ENCODE peak calls at places on chromosomes 1 and 21, in seven cellular contexts. I, M, S, W, D, P and R are unnamed samples.

GRCh38 chr1:155272466-155273133 is 704 bp downstream of the CLK2 start:
- DNase-seq in M (peak; percentile 60), D (no peak), W (peak; percentile 66), S (peak; percentile 48), P (no peak), I (no peak), R (no peak)

GRCh38 chr1:228921473-228921872 is 186.2 kb downstream of the RHOU start:
- DNase-seq in W (no peak), D (peak; percentile 15), I (no peak), S (no peak), P (no peak), M (no peak), R (no peak)

GRCh38 chr1:174726167-174726879 is 273.4 kb upstream of the CACYBP start:
- DNase-seq in W (no peak), P (no peak), I (no peak), D (no peak), M (peak; percentile 51), S (peak; percentile 15), R (no peak)

GRCh38 chr21:22536511-22536910 is 1538.3 kb downstream of the NCAM2 start:
- DNase-seq in I (no peak), S (peak; percentile 92), D (no peak), W (no peak), P (no peak), M (no peak), R (no peak)

GRCh38 chr1:197736689-197737088 is 38.6 kb downstream of the DENND1B start:
- DNase-seq in S (no peak), I (no peak), D (no peak), W (peak; percentile 85), M (no peak), P (no peak), R (no peak)

GRCh38 chr1:172429324-172430127 is 9.0 kb downstream of the C1orf105 start:
- DNase-seq in P (peak; percentile 49), D (peak; percentile 66), S (peak; percentile 60), W (peak; percentile 64), I (no peak), M (peak; percentile 70), R (peak; percentile 11)

GRCh38 chr1:165443539-165444289 is 1.2 kb downstream of the RXRG start:
- DNase-seq in I (no peak), M (no peak), P (peak; percentile 11), W (no peak), D (no peak), S (no peak), R (no peak)

GRCh38 chr21:34914239-34914638 is 134.9 kb downstream of the RUNX1 start:
- DNase-seq in S (no peak), M (no peak), P (no peak), D (no peak), I (no peak), W (no peak), R (no peak)

GRCh38 chr21:21029159-21029558 is 30.9 kb downstream of the NCAM2 start:
- DNase-seq in S (peak; percentile 12), I (no peak), D (no peak), M (peak; percentile 10), W (no peak), P (no peak), R (no peak)

GRCh38 chr21:37381883-37382585 is 15.5 kb downstream of the DYRK1A start:
- DNase-seq in W (no peak), P (no peak), M (no peak), S (no peak), I (no peak), D (no peak), R (no peak)

GRCh38 chr1:34101151-34101550 is 63.9 kb downstream of the CSMD2 start:
- DNase-seq in D (no peak), S (peak; percentile 40), W (no peak), P (no peak), I (no peak), M (no peak), R (peak; percentile 6)

GRCh38 chr21:34702341-34702807 is 33.6 kb downstream of the CLIC6 start:
- DNase-seq in M (no peak), S (no peak), D (no peak), I (no peak), P (no peak), W (peak; percentile 76), R (peak; percentile 15)

GRCh38 chr1:45864765-45865164 is 61.4 kb downstream of the MAST2 start:
- DNase-seq in D (no peak), M (no peak), P (no peak), W (peak; percentile 17), S (no peak), I (no peak), R (no peak)

GRCh38 chr1:234212764-234213406 is 160.4 kb upstream of the COA6 start:
- DNase-seq in D (peak; percentile 71), M (peak; percentile 1), S (peak; percentile 66), I (no peak), P (peak; percentile 51), W (peak; percentile 53), R (no peak)

GRCh38 chr1:189429610-189430009 is 1048.1 kb downstream of the BRINP3 start:
- DNase-seq in I (no peak), W (peak; percentile 37), D (no peak), M (peak; percentile 28), P (no peak), S (peak; percentile 58), R (no peak)

GRCh38 chr1:234519506-234519905 is 40.5 kb upstream of the TARBP1 start:
- DNase-seq in D (no peak), I (no peak), P (no peak), M (no peak), W (no peak), S (no peak), R (no peak)

GRCh38 chr21:16842716-16843115 is 670.1 kb upstream of the CXADR start:
- DNase-seq in D (no peak), M (peak; percentile 53), S (no peak), P (no peak), W (no peak), I (no peak), R (peak; percentile 1)

GRCh38 chr21:41369915-41370839 is 8.3 kb downstream of the MX2 start:
- DNase-seq in I (peak; percentile 21), M (no peak), W (no peak), S (no peak), P (peak; percentile 68), D (peak; percentile 32), R (no peak)

GRCh38 chr1:173024543-173024942 is 26.2 kb downstream of the TNFSF18 start:
- DNase-seq in S (no peak), P (no peak), D (no peak), W (no peak), I (no peak), M (no peak), R (no peak)

GRCh38 chr1:35557118-35557610 is at the start of gene KIAA0319L:
- DNase-seq in P (no peak), M (no peak), D (no peak), S (no peak), W (no peak), I (no peak), R (peak; percentile 77)

GRCh38 chr21:33966324-33966949 is 50.8 kb upstream of the ATP5PO start:
- DNase-seq in D (no peak), I (no peak), M (no peak), P (no peak), S (no peak), W (no peak), R (no peak)

GRCh38 chr1:150596095-150596892 is 16.9 kb upstream of the MCL1 start:
- DNase-seq in D (no peak), P (no peak), S (peak; percentile 80), I (no peak), M (no peak), W (peak; percentile 75), R (peak; percentile 49)

GRCh38 chr1:192633533-192634258 is 2.3 kb upstream of the RGS13 start:
- DNase-seq in W (no peak), I (no peak), D (no peak), S (no peak), M (no peak), P (no peak), R (peak; percentile 6)